ENCODE peak calls at places on chromosomes 11 and 22, in five cellular contexts. S is stimulated activated naive B cell treated with anti-CD40 and anti-IgM and Interleukin-4, amounts not matched to agents 10 μg/mL and 1 μg/mL and 100 μg/mL, for 72 hours; X is activated CD8-positive, alpha-beta memory T cell treated with anti-CD3 and anti-CD28 coated beads, Interleukin-2, amount 10 ng/mL, durations not matched to agents 7 days and 5 days; A is A549; R is activated CD4-positive, CD25-positive, alpha-beta regulatory T cell treated with anti-CD3 and anti-CD28 coated beads, Interleukin-2, amount 50 U/mL, for 24 hours. F is an unnamed sample.

GRCh38 chr11:94588366-94588952 is 21.3 kb downstream of the PIWIL4 start:
- ATAC-seq in X (no peak), A (no peak), R (no peak), S (no peak), F (no peak)

GRCh38 chr11:66510990-66511339 is 530 bp downstream of the BBS1 start:
- ATAC-seq in S (no peak), R (no peak), A (peak), X (no peak), F (no peak)

GRCh38 chr11:86021390-86021789 is 47.5 kb downstream of the PICALM start:
- ATAC-seq in A (no peak), S (peak), R (peak), X (peak), F (peak)

GRCh38 chr11:100576044-100577021 is 110.8 kb upstream of the ARHGAP42 start:
- ATAC-seq in R (no peak), A (peak), X (no peak), S (peak), F (peak)

GRCh38 chr11:128304666-128305485 is 282.5 kb downstream of the ETS1 start:
- ATAC-seq in X (peak), A (no peak), R (peak), S (no peak), F (no peak)

GRCh38 chr22:44890416-44891292 is 119.2 kb downstream of the PHF21B start:
- ATAC-seq in R (no peak), X (no peak), S (no peak), A (no peak), F (peak)

GRCh38 chr11:60781286-60782044 is 3.7 kb upstream of the MS4A10 start:
- ATAC-seq in X (no peak), A (no peak), S (peak), R (no peak), F (peak)

GRCh38 chr22:27885977-27886842 is 32.8 kb downstream of the PITPNB start:
- ATAC-seq in A (peak), R (no peak), S (no peak), X (peak), F (no peak)

GRCh38 chr22:23270212-23270733 is 90.0 kb downstream of the BCR start:
- ATAC-seq in A (no peak), X (no peak), R (no peak), S (peak), F (no peak)

GRCh38 chr22:38097557-38098409 is 12.7 kb downstream of the BAIAP2L2 start:
- ATAC-seq in X (no peak), A (peak), R (no peak), S (no peak), F (peak)

GRCh38 chr11:80414766-80415165 is 973.9 kb upstream of the TENM4 start:
- ATAC-seq in R (no peak), A (no peak), S (no peak), X (no peak), F (no peak)